ENCODE peak calls at places on chromosomes 3 and 15, in ten cellular contexts. F is activated naive CD4-positive, alpha-beta T cell treated with Interleukin-2 at 50 U/mL for 16 hours; C is NCI-H460; X is GM13977; L is fibroblast of lung; H is mesenteric fat pad; U is HT1080; O is anterior cingulate cortex; E is ovary; P is HTR-8/SVneo. I is an unnamed sample.

GRCh38 chr15:100060276-100060926 is 281.4 kb downstream of the ADAMTS17 start:
- DNase-seq in L (no peak), E (no peak), X (no peak), H (no peak), P (peak), F (no peak), C (no peak), U (peak), O (no peak), I (no peak)

GRCh38 chr15:74040115-74040850 is 42.1 kb downstream of the GOLGA6A start:
- DNase-seq in X (no peak), O (no peak), E (peak), C (no peak), U (peak), H (no peak), L (peak), P (peak), F (no peak), I (no peak)

GRCh38 chr3:174495231-174495755 is 363.8 kb upstream of the NAALADL2 start:
- DNase-seq in H (no peak), U (no peak), L (peak), C (no peak), F (no peak), E (no peak), O (no peak), P (no peak), X (no peak), I (no peak)

GRCh38 chr3:122577409-122578028 is at the start of gene PARP15:
- DNase-seq in U (no peak), O (no peak), L (peak), F (peak), C (no peak), X (no peak), E (no peak), P (no peak), H (no peak), I (peak)

GRCh38 chr15:92315144-92315543 is 78.5 kb upstream of the ST8SIA2 start:
- DNase-seq in O (no peak), X (no peak), P (no peak), F (no peak), C (no peak), L (no peak), E (no peak), U (no peak), H (no peak), I (no peak)

GRCh38 chr15:22874256-22874655 is 35.8 kb downstream of the NIPA2 start:
- DNase-seq in F (no peak), P (no peak), X (no peak), E (no peak), L (no peak), O (no peak), H (no peak), U (no peak), C (no peak), I (no peak)

GRCh38 chr3:122982202-122983185 is 45.1 kb downstream of the SEMA5B start:
- DNase-seq in O (no peak), L (no peak), P (no peak), X (no peak), H (no peak), F (no peak), C (no peak), U (peak), E (no peak), I (no peak)

GRCh38 chr3:177483182-177483967 is 286.1 kb upstream of the TBL1XR1 start:
- DNase-seq in X (no peak), H (no peak), E (no peak), F (no peak), C (no peak), L (no peak), U (no peak), O (no peak), P (no peak), I (peak)

GRCh38 chr15:94987085-94987484 is 755.7 kb downstream of the MCTP2 start:
- DNase-seq in U (no peak), F (no peak), H (no peak), C (no peak), E (no peak), O (no peak), L (no peak), X (no peak), P (no peak), I (no peak)

GRCh38 chr3:150610785-150611184 is 7.7 kb downstream of the SELENOT start:
- DNase-seq in F (no peak), L (peak), E (no peak), P (no peak), X (no peak), U (no peak), H (no peak), O (no peak), C (no peak), I (no peak)

GRCh38 chr3:113053169-113053568 is 62.4 kb downstream of the GTPBP8 start:
- DNase-seq in X (no peak), U (no peak), C (no peak), E (no peak), O (no peak), H (no peak), F (no peak), L (no peak), P (no peak), I (no peak)

GRCh38 chr3:138638641-138639040 is 30.1 kb downstream of the FAIM start:
- DNase-seq in X (no peak), P (no peak), U (no peak), L (peak), H (no peak), O (no peak), F (no peak), E (no peak), C (no peak), I (no peak)

GRCh38 chr15:40825661-40826088 is 2.8 kb downstream of the PPP1R14D start:
- DNase-seq in P (no peak), C (no peak), U (peak), E (no peak), O (no peak), F (no peak), H (no peak), L (no peak), X (no peak), I (no peak)

GRCh38 chr3:108513961-108514360 is 3.6 kb upstream of the MYH15 start:
- DNase-seq in E (no peak), C (no peak), H (no peak), P (no peak), F (no peak), U (peak), L (peak), X (no peak), O (no peak), I (no peak)

GRCh38 chr3:150439657-150440056 is 31.6 kb downstream of the TSC22D2 start:
- DNase-seq in C (no peak), E (no peak), F (no peak), H (no peak), O (no peak), X (no peak), P (no peak), U (peak), L (peak), I (no peak)

GRCh38 chr15:57541271-57541670 is 50.4 kb upstream of the MYZAP start:
- DNase-seq in F (no peak), C (no peak), E (no peak), U (no peak), O (no peak), X (no peak), L (no peak), H (no peak), P (no peak), I (no peak)

GRCh38 chr15:39125904-39126303 is 455.0 kb upstream of the THBS1 start:
- DNase-seq in L (peak), O (no peak), P (peak), X (peak), U (peak), E (no peak), F (peak), H (no peak), C (peak), I (peak)

GRCh38 chr3:164524201-164524600 is 554.1 kb downstream of the SI start:
- DNase-seq in L (no peak), E (no peak), H (no peak), P (no peak), U (no peak), X (no peak), O (no peak), C (no peak), F (no peak), I (no peak)

GRCh38 chr15:61228025-61228901 is 839 bp downstream of the RORA start:
- DNase-seq in H (no peak), P (peak), X (peak), U (peak), O (no peak), F (no peak), E (peak), C (no peak), L (peak), I (no peak)

GRCh38 chr3:100761211-100761921 is 52.1 kb downstream of the TFG start:
- DNase-seq in P (peak), E (no peak), C (no peak), U (no peak), L (no peak), O (no peak), F (peak), X (peak), H (no peak), I (peak)

GRCh38 chr3:34381243-34381642 is 582.8 kb downstream of the PDCD6IP start:
- DNase-seq in F (no peak), P (no peak), E (no peak), L (no peak), O (no peak), U (no peak), C (no peak), X (no peak), H (no peak), I (no peak)

GRCh38 chr3:185822221-185822956 is 2.5 kb downstream of the IGF2BP2 start:
- DNase-seq in L (peak), H (no peak), F (no peak), O (no peak), U (peak), X (no peak), E (no peak), P (no peak), C (peak), I (no peak)

GRCh38 chr3:49006591-49007067 is 562 bp upstream of the WDR6 start:
- DNase-seq in O (no peak), U (no peak), L (peak), P (no peak), C (no peak), H (no peak), E (peak), X (no peak), F (peak), I (no peak)

GRCh38 chr3:42734263-42734860 is 31.8 kb upstream of the HHATL start:
- DNase-seq in H (peak), C (no peak), P (no peak), E (peak), U (no peak), L (no peak), F (no peak), O (no peak), X (no peak), I (no peak)

GRCh38 chr3:38454179-38454883 is 641 bp downstream of the ACVR2B start:
- DNase-seq in P (no peak), F (peak), E (peak), H (no peak), O (no peak), X (peak), L (peak), C (no peak), U (peak), I (peak)

GRCh38 chr3:82281205-82281604 is 519.8 kb upstream of the GBE1 start:
- DNase-seq in L (no peak), H (no peak), X (no peak), F (no peak), U (peak), E (no peak), O (no peak), P (peak), C (peak), I (no peak)

GRCh38 chr3:141530133-141530768 is 43.4 kb downstream of the RASA2 start:
- DNase-seq in P (no peak), U (peak), X (no peak), E (no peak), H (no peak), C (no peak), F (peak), L (peak), O (no peak), I (no peak)

GRCh38 chr15:32855942-32856341 is 138.1 kb downstream of the GREM1 start:
- DNase-seq in F (no peak), U (peak), P (peak), L (peak), X (no peak), C (peak), H (no peak), E (no peak), O (no peak), I (no peak)

GRCh38 chr3:167839460-167839859 is 103.9 kb downstream of the SERPINI1 start:
- DNase-seq in X (no peak), P (no peak), H (no peak), U (no peak), F (no peak), E (no peak), C (no peak), O (no peak), L (no peak), I (no peak)

GRCh38 chr15:77864211-77865105 is 213.1 kb downstream of the TBC1D2B start:
- DNase-seq in P (peak), E (no peak), H (peak), L (no peak), F (no peak), U (no peak), O (no peak), C (no peak), X (no peak), I (no peak)

GRCh38 chr3:186538779-186539178 is 5.4 kb downstream of the CRYGS start:
- DNase-seq in P (no peak), O (no peak), X (no peak), E (no peak), F (no peak), L (no peak), C (no peak), U (no peak), H (no peak), I (peak)

I was measured in GM12865.